ENCODE peak calls at places on chromosome 16, in four cellular contexts. A is activated naive CD8-positive, alpha-beta T cell treated with anti-CD3 and anti-CD28 coated beads for 36 hours; C is stimulated activated CD8-positive, alpha-beta memory T cell treated with anti-CD3 and anti-CD28 coated beads, Interleukin-15, amount 100 ng/mL, for 1 hour; L is skeletal muscle cell. B is an unnamed sample.
A peak's percentile ranks its signal among the peaks of the same experiment; 100 is the strongest.

GRCh38 chr16:12320298-12320706 is 343.8 kb downstream of the SNX29 start:
- DNase-seq in L (no peak), C (no peak), A (no peak), B (no peak)

GRCh38 chr16:56315955-56316354 is 109.4 kb downstream of the AMFR start:
- DNase-seq in A (no peak), C (no peak), L (no peak), B (no peak)

GRCh38 chr16:30731411-30731810 is 16.8 kb upstream of the PHKG2 start:
- DNase-seq in L (no peak), A (no peak), C (no peak), B (no peak)

GRCh38 chr16:27273330-27273669 is 4.7 kb upstream of the NSMCE1 start:
- DNase-seq in L (no peak), A (no peak), C (no peak), B (no peak)

GRCh38 chr16:88452485-88453216 is 429 bp upstream of the ZFPM1 start:
- DNase-seq in C (peak; percentile 98), A (peak; percentile 100), L (peak; percentile 67), B (peak; percentile 100)

GRCh38 chr16:23423496-23424049 is 29.4 kb downstream of the COG7 start:
- DNase-seq in C (no peak), L (peak; percentile 83), A (no peak), B (peak; percentile 90)

GRCh38 chr16:716250-716607 is 1.3 kb downstream of the METRN start:
- DNase-seq in A (no peak), L (no peak), C (no peak), B (peak; percentile 57)

GRCh38 chr16:2398520-2398919 is 30.7 kb upstream of the CCNF start:
- DNase-seq in L (no peak), A (no peak), C (no peak), B (no peak)

GRCh38 chr16:50025544-50025931 is 513 bp downstream of the CNEP1R1 start:
- DNase-seq in C (no peak), A (no peak), L (no peak), B (peak; percentile 36)

GRCh38 chr16:77835111-77835510 is 46.7 kb downstream of the VAT1L start:
- DNase-seq in C (no peak), A (no peak), L (no peak), B (no peak)

GRCh38 chr16:29029168-29029994 is 44.5 kb downstream of the LAT start:
- DNase-seq in A (peak; percentile 94), L (peak; percentile 97), C (peak; percentile 61), B (peak; percentile 82)

GRCh38 chr16:86740817-86741799 is 162.8 kb downstream of the FOXL1 start:
- DNase-seq in A (no peak), L (peak; percentile 64), C (no peak), B (peak; percentile 80)

GRCh38 chr16:9013508-9013864 is 49.8 kb upstream of the USP7 start:
- DNase-seq in A (no peak), L (no peak), C (no peak), B (no peak)

GRCh38 chr16:19123535-19124178 is 9.9 kb downstream of the ITPRIPL2 start:
- DNase-seq in L (no peak), C (no peak), A (no peak), B (no peak)

GRCh38 chr16:48623304-48624016 is 13.5 kb upstream of the N4BP1 start:
- DNase-seq in A (peak; percentile 88), L (no peak), C (peak; percentile 54), B (peak; percentile 95)

GRCh38 chr16:87322833-87323726 is 5.9 kb upstream of the C16orf95 start:
- DNase-seq in L (no peak), C (no peak), A (no peak), B (no peak)

GRCh38 chr16:55809386-55809785 is 23.5 kb downstream of the CES1 start:
- DNase-seq in C (no peak), L (no peak), A (no peak), B (no peak)

GRCh38 chr16:27470567-27471431 is 68.8 kb downstream of the IL21R start:
- DNase-seq in A (no peak), C (no peak), L (no peak), B (peak; percentile 95)

GRCh38 chr16:88013091-88013609 is 61.9 kb downstream of the BANP start:
- DNase-seq in L (no peak), A (no peak), C (no peak), B (no peak)

GRCh38 chr16:65124596-65124995 is 2.7 kb upstream of the CDH11 start:
- DNase-seq in A (no peak), L (no peak), C (no peak), B (no peak)

GRCh38 chr16:9807302-9807701 is 374.9 kb downstream of the GRIN2A start:
- DNase-seq in C (no peak), A (no peak), L (no peak), B (no peak)

GRCh38 chr16:57694556-57695377 is at the start of gene DRC7:
- DNase-seq in C (no peak), A (peak; percentile 14), L (no peak), B (peak; percentile 52)

GRCh38 chr16:86398622-86399021 is 111.7 kb upstream of the FOXF1 start:
- DNase-seq in A (no peak), L (no peak), C (no peak), B (no peak)

GRCh38 chr16:83781-84615 is 6.0 kb downstream of the MPG start:
- DNase-seq in A (peak; percentile 55), C (no peak), L (no peak), B (no peak)

GRCh38 chr16:67528222-67528869 is at the start of gene RIPOR1:
- DNase-seq in L (no peak), A (peak; percentile 49), C (no peak), B (peak; percentile 86)

GRCh38 chr16:80628254-80628653 is 87.5 kb downstream of the DYNLRB2 start:
- DNase-seq in L (no peak), C (no peak), A (no peak), B (no peak)

GRCh38 chr16:87931504-87931903 is 4.8 kb downstream of the CA5A start:
- DNase-seq in A (peak; percentile 31), L (no peak), C (no peak), B (no peak)